ENCODE peak calls at places on chromosomes 2 and 18, in five cellular contexts. W is SJSA1, N is kidney tubule cell, F is MV-4-11, D is RWPE1. H is an unnamed sample.

GRCh38 chr18:7982216-7982615 is 415.1 kb downstream of the PTPRM start:
- DNase-seq in W (no peak), N (no peak), F (no peak), D (no peak), H (no peak)

GRCh38 chr2:219398721-219399333 is 11.1 kb upstream of the DNPEP start:
- DNase-seq in W (no peak), N (no peak), F (no peak), D (no peak), H (no peak)

GRCh38 chr2:46340740-46341420 is 43.7 kb downstream of the EPAS1 start:
- DNase-seq in W (no peak), N (no peak), F (no peak), D (no peak), H (no peak)

GRCh38 chr2:40030451-40030975 is 251.5 kb upstream of the THUMPD2 start:
- DNase-seq in W (no peak), N (no peak), F (no peak), D (no peak), H (no peak)

GRCh38 chr2:146031158-146031557 is 1511.2 kb upstream of the ZEB2 start:
- DNase-seq in W (no peak), N (no peak), F (no peak), D (no peak), H (no peak)

GRCh38 chr18:29879763-29880162 is 1162.8 kb downstream of the DSC3 start:
- DNase-seq in W (no peak), N (no peak), F (no peak), D (no peak), H (no peak)

GRCh38 chr2:64462940-64463339 is 9.0 kb downstream of the LGALSL start:
- DNase-seq in W (no peak), N (no peak), F (no peak), D (no peak), H (no peak)

GRCh38 chr2:3238951-3239841 is 138.4 kb downstream of the EIPR1 start:
- DNase-seq in W (no peak), N (no peak), F (no peak), D (no peak), H (no peak)

GRCh38 chr2:9013403-9013802 is 9.9 kb upstream of the MBOAT2 start:
- DNase-seq in W (no peak), N (no peak), F (no peak), D (no peak), H (no peak)

GRCh38 chr18:1846640-1847039 is 724.7 kb downstream of the METTL4 start:
- DNase-seq in W (no peak), N (peak), F (peak), D (peak), H (no peak)

GRCh38 chr2:20561703-20562454 is 89.0 kb downstream of the HS1BP3 start:
- DNase-seq in W (no peak), N (peak), F (no peak), D (peak), H (peak)

GRCh38 chr18:59631583-59632181 is 65.5 kb downstream of the CCBE1 start:
- DNase-seq in W (no peak), N (peak), F (no peak), D (peak), H (no peak)

GRCh38 chr2:148704247-148704646 is 59.7 kb downstream of the EPC2 start:
- DNase-seq in W (no peak), N (no peak), F (no peak), D (no peak), H (no peak)

GRCh38 chr2:204885747-204886146 is 340.5 kb downstream of the PARD3B start:
- DNase-seq in W (no peak), N (no peak), F (no peak), D (no peak), H (no peak)

GRCh38 chr2:142291964-142292363 is 161.1 kb upstream of the LRP1B start:
- DNase-seq in W (no peak), N (peak), F (no peak), D (peak), H (no peak)

GRCh38 chr2:136068828-136069227 is 49.1 kb downstream of the CXCR4 start:
- DNase-seq in W (no peak), N (no peak), F (no peak), D (no peak), H (no peak)

GRCh38 chr2:5373200-5373599 is 319.0 kb upstream of the SOX11 start:
- DNase-seq in W (no peak), N (no peak), F (no peak), D (no peak), H (no peak)

GRCh38 chr18:9333441-9334350 is 877 bp upstream of the TWSG1 start:
- DNase-seq in W (no peak), N (no peak), F (no peak), D (peak), H (no peak)

GRCh38 chr2:16331761-16332160 is 333.9 kb downstream of the CYRIA start:
- DNase-seq in W (no peak), N (no peak), F (no peak), D (no peak), H (no peak)

GRCh38 chr2:169265581-169265980 is 96.8 kb downstream of the LRP2 start:
- DNase-seq in W (no peak), N (no peak), F (peak), D (no peak), H (no peak)

GRCh38 chr2:231704017-231704416 is 4.3 kb upstream of the PTMA start:
- DNase-seq in W (no peak), N (no peak), F (no peak), D (no peak), H (no peak)

GRCh38 chr2:56505885-56506284 is 322.1 kb downstream of the CCDC85A start:
- DNase-seq in W (no peak), N (no peak), F (peak), D (no peak), H (no peak)

GRCh38 chr18:361941-362913 is 94.4 kb upstream of the THOC1 start:
- DNase-seq in W (peak), N (peak), F (peak), D (no peak), H (peak)

GRCh38 chr2:37911296-37911888 is 13.7 kb upstream of the RMDN2 start:
- DNase-seq in W (no peak), N (no peak), F (peak), D (no peak), H (no peak)

GRCh38 chr2:109392140-109392539 is 221.6 kb downstream of the SEPTIN10 start:
- DNase-seq in W (no peak), N (no peak), F (no peak), D (no peak), H (no peak)